ENCODE peak calls at places on chromosomes 3 and 15, in ten cellular contexts. Y, S, R, H, Q, L, E, B, W and Z are unnamed samples.

GRCh38 chr15:88938802-88939485 is 25.8 kb upstream of the MFGE8 start:
- DNase-seq in R (no peak), Q (peak; percentile 79), L (no peak), E (no peak), H (no peak), Y (no peak), S (no peak), B (no peak), W (no peak), Z (no peak)

GRCh38 chr15:80934761-80935221 is 54.8 kb downstream of the MESD start:
- DNase-seq in S (no peak), Q (peak; percentile 88), L (peak; percentile 55), E (peak; percentile 74), R (no peak), W (no peak), Y (no peak), H (peak; percentile 83), B (no peak), Z (peak; percentile 9)

GRCh38 chr15:49718234-49718633 is 97.4 kb downstream of the DTWD1 start:
- DNase-seq in W (no peak), Y (no peak), E (peak; percentile 69), B (no peak), R (no peak), Q (peak; percentile 78), L (no peak), H (peak; percentile 73), S (no peak), Z (no peak)

GRCh38 chr15:65986416-65986815 is 117.1 kb downstream of the RAB11A start:
- DNase-seq in Y (no peak), B (no peak), S (no peak), E (no peak), W (no peak), Q (no peak), L (no peak), R (no peak), H (no peak), Z (peak; percentile 92)

GRCh38 chr15:73800662-73801345 is 47.7 kb upstream of the INSYN1 start:
- DNase-seq in R (no peak), W (no peak), B (peak; percentile 30), L (no peak), S (peak; percentile 30), Y (no peak), H (peak; percentile 86), Q (peak; percentile 83), E (peak; percentile 87), Z (no peak)

GRCh38 chr15:82803793-82804574 is 1.9 kb downstream of the FSD2 start:
- DNase-seq in B (no peak), H (peak; percentile 30), Q (peak; percentile 18), R (no peak), S (no peak), Y (no peak), E (peak; percentile 15), L (no peak), W (no peak), Z (no peak)

GRCh38 chr3:46845860-46846623 is 17.2 kb downstream of the MYL3 start:
- DNase-seq in Y (peak; percentile 88), W (no peak), E (peak; percentile 57), S (peak; percentile 77), R (no peak), B (peak; percentile 72), Q (peak; percentile 69), L (peak; percentile 66), H (peak; percentile 70), Z (no peak)

GRCh38 chr3:117238805-117239204 is 529.2 kb downstream of the TUSC7 start:
- DNase-seq in R (no peak), B (no peak), H (no peak), E (no peak), W (no peak), Q (no peak), L (peak; percentile 24), Y (no peak), S (no peak), Z (no peak)

GRCh38 chr15:94324117-94324826 is 92.9 kb downstream of the MCTP2 start:
- DNase-seq in Y (no peak), Q (peak; percentile 67), B (peak; percentile 39), S (peak; percentile 15), R (peak; percentile 15), L (peak; percentile 73), H (peak; percentile 74), E (peak; percentile 65), W (peak; percentile 25), Z (no peak)

GRCh38 chr3:66450389-66451022 is 50.3 kb downstream of the LRIG1 start:
- DNase-seq in S (peak; percentile 76), E (peak; percentile 76), B (peak; percentile 87), L (no peak), R (no peak), H (peak; percentile 76), W (no peak), Y (no peak), Q (peak; percentile 83), Z (no peak)

GRCh38 chr15:76382987-76383728 is 46.6 kb downstream of the ISL2 start:
- DNase-seq in Y (no peak), R (no peak), Q (no peak), W (no peak), S (no peak), L (no peak), E (no peak), B (no peak), H (no peak), Z (no peak)

GRCh38 chr3:112247900-112248299 is 46.1 kb downstream of the SLC9C1 start:
- DNase-seq in L (no peak), E (no peak), W (peak; percentile 70), S (no peak), Q (no peak), B (no peak), H (no peak), R (no peak), Y (no peak), Z (no peak)

GRCh38 chr3:80190051-80190450 is 422.3 kb upstream of the ROBO1 start:
- DNase-seq in L (no peak), W (no peak), R (no peak), Q (peak; percentile 92), H (peak; percentile 88), B (no peak), S (no peak), Y (no peak), E (peak; percentile 30), Z (peak; percentile 30)

GRCh38 chr15:44265757-44266156 is 22.8 kb upstream of the GOLM2 start:
- DNase-seq in B (no peak), W (no peak), R (no peak), Y (no peak), E (no peak), H (peak; percentile 13), S (no peak), L (no peak), Q (no peak), Z (no peak)

GRCh38 chr3:26281284-26281977 is 341.1 kb upstream of the LRRC3B start:
- DNase-seq in R (no peak), Q (no peak), B (peak; percentile 10), H (no peak), S (no peak), L (no peak), E (no peak), Y (no peak), W (no peak), Z (no peak)

GRCh38 chr3:26279091-26279490 is 343.5 kb upstream of the LRRC3B start:
- DNase-seq in B (no peak), R (no peak), Q (no peak), E (no peak), Y (no peak), H (no peak), S (no peak), L (no peak), W (no peak), Z (no peak)

DNA sequence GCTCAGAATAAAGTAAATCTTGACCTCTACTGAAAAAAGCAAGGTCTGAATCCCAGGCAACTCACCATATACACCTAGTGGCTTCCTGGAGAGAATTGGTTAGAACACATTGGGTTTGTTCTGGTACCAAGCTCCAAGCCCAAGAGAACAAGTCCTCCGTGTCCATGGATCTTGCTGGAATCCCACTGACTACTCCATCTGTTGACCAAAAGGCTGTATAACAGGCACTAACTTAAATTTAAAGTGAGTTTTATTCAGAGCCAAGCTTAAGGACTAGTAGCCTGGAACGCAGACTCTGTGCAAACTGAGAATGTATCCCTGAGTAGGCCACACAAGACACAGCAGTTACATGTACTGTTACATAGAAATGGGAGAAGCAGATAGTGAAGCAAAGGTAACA is 342.1 kb upstream of the LRRC3B start:
- DNase-seq in S (no peak), R (no peak), L (peak; percentile 11), Y (no peak), H (no peak), B (no peak), Q (no peak), W (no peak), E (no peak), Z (no peak)
- TF ChIP-seq CTCF in S (no peak), R (no peak), L (no peak), Y (no peak), H (no peak), B (no peak), Q (no peak), W (no peak), E (no peak), Z (peak; percentile 7)

GRCh38 chr3:191331443-191331842 is 1.1 kb upstream of the UTS2B start:
- DNase-seq in S (no peak), L (no peak), Q (peak; percentile 27), B (no peak), W (no peak), H (peak; percentile 70), E (peak; percentile 66), R (no peak), Y (no peak), Z (peak; percentile 76)
- H3K4me3 ChIP-seq in S (peak overlapping the region; percentile 82), L (peak overlapping the region; percentile 89), Q (peak overlapping the region; percentile 78), B (no peak overlapping the region), W (peak overlapping the region; percentile 86), H (peak overlapping the region; percentile 84), E (peak overlapping the region; percentile 86), R (peak overlapping the region; percentile 82), Y (peak overlapping the region; percentile 73), Z (peak overlapping the region; percentile 81)

DNA sequence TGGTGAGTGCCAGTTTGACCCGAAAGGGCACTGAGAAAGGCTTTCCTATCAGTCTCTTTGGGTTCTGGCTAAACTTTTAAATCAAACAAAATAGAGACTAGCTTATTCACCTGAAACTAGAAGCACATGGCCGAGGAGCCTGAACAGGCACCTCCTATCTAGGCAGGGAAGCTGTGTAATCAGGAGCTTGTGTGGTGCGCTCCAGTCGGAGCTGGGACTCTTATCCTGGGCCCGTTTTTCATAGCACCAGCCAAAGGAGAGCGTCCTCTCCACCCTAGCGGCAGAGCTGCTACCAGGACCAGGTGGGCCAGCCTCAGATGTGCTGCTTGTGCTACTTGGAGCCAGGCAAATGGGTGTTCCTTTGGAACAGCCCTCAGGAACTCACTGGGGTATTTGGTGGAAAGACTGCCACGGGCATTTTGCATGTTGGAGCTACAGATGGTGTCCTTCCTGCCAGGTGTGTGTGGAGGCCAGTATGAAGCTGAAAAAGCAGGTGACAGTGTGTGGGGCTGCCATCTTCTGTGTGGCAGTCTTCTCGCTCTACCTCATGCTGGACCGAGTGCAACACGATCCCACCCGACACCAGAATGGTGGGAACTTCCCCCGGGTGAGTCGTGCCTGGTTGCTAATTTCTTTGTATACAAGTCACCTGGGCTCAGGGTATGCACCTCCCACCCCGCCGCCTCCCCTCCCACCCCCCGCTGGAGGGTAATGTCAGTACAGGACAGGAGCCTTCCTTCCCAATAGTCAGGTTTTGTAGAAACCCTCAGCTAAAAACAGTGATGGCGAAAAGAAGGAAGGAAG is 833 bp downstream of the MAN2A2 start:
- DNase-seq in W (no peak), H (peak; percentile 13), B (no peak), Q (no peak), Y (peak; percentile 45), S (no peak), R (no peak), E (no peak), L (peak; percentile 59), Z (no peak)
- TF ChIP-seq CTCF in W (no peak), H (no peak), B (no peak), Q (no peak), Y (no peak), S (no peak), R (no peak), E (no peak), L (no peak), Z (peak; percentile 20)

GRCh38 chr3:15629860-15630597 is 28.5 kb downstream of the BTD start:
- DNase-seq in Q (peak; percentile 91), L (peak; percentile 76), B (peak; percentile 67), S (peak; percentile 42), E (peak; percentile 89), W (peak; percentile 79), H (peak; percentile 94), R (peak; percentile 70), Y (no peak), Z (no peak)
- H3K4me3 ChIP-seq in Q (peak overlapping the region; percentile 1), L (no peak overlapping the region), B (no peak overlapping the region), S (no peak overlapping the region), E (peak overlapping the region; percentile 46), W (no peak overlapping the region), H (peak overlapping the region; percentile 39), R (peak overlapping the region; percentile 27), Y (peak overlapping the region; percentile 32), Z (peak overlapping the region; percentile 39)